ENCODE peak calls at places on chromosomes 7 and 10, in six cellular contexts. K is astrocyte of the spinal cord, L is thoracic aorta, J is cardiac muscle cell, B is mucosa of gallbladder, S is T-helper 1 cell. E is an unnamed sample.

GRCh38 chr7:19239951-19240350 is 94.7 kb upstream of the FERD3L start:
- DNase-seq in K (no peak), L (no peak), J (no peak), B (no peak), S (no peak), E (no peak)

GRCh38 chr10:54066646-54067045 is 734.4 kb downstream of the PCDH15 start:
- DNase-seq in K (no peak), L (no peak), J (no peak), B (no peak), S (no peak), E (no peak)

GRCh38 chr7:91264924-91265681 is 870 bp downstream of the FZD1 start:
- DNase-seq in K (peak; percentile 81), L (no peak), J (peak; percentile 81), B (peak; percentile 46), S (no peak), E (no peak)

GRCh38 chr10:132272061-132272766 is 35.5 kb downstream of the STK32C start:
- DNase-seq in K (peak; percentile 26), L (no peak), J (peak; percentile 88), B (peak; percentile 71), S (no peak), E (no peak)

GRCh38 chr7:137669706-137670105 is 177.1 kb downstream of the DGKI start:
- DNase-seq in K (peak; percentile 55), L (no peak), J (no peak), B (no peak), S (no peak), E (no peak)

GRCh38 chr7:6121141-6121540 is 90.0 kb downstream of the ANKRD61 start:
- DNase-seq in K (peak; percentile 25), L (no peak), J (peak; percentile 8), B (no peak), S (no peak), E (no peak)

GRCh38 chr7:79361214-79361613 is 92.3 kb downstream of the MAGI2 start:
- DNase-seq in K (no peak), L (no peak), J (no peak), B (no peak), S (no peak), E (no peak)

GRCh38 chr10:101588879-101589278 is 758 bp downstream of the DPCD start:
- DNase-seq in K (peak; percentile 27), L (no peak), J (peak; percentile 72), B (no peak), S (no peak), E (no peak)

GRCh38 chr7:108561047-108561619 is 8.4 kb downstream of the THAP5 start:
- DNase-seq in K (peak; percentile 19), L (no peak), J (no peak), B (no peak), S (no peak), E (no peak)

GRCh38 chr10:49594594-49594993 is 15.5 kb upstream of the SLC18A3 start:
- DNase-seq in K (peak; percentile 51), L (no peak), J (peak; percentile 82), B (peak; percentile 31), S (no peak), E (no peak)

GRCh38 chr7:139094596-139094995 is 14.9 kb downstream of the ZC3HAV1 start:
- DNase-seq in K (peak; percentile 58), L (no peak), J (no peak), B (no peak), S (no peak), E (no peak)

GRCh38 chr10:23338886-23339285 is 5.7 kb downstream of the C10orf67 start:
- DNase-seq in K (no peak), L (no peak), J (no peak), B (no peak), S (no peak), E (no peak)

GRCh38 chr7:27397503-27397902 is 154.9 kb downstream of the EVX1 start:
- DNase-seq in K (no peak), L (no peak), J (no peak), B (no peak), S (no peak), E (no peak)

GRCh38 chr7:129530881-129531391 is 28.6 kb downstream of the SMKR1 start:
- DNase-seq in K (peak; percentile 63), L (no peak), J (peak; percentile 37), B (no peak), S (no peak), E (peak; percentile 69)

GRCh38 chr10:5234106-5234877 is 37.7 kb downstream of the AKR1C4 start:
- DNase-seq in K (no peak), L (no peak), J (peak; percentile 90), B (peak; percentile 75), S (no peak), E (no peak)

GRCh38 chr10:34124522-34125035 is 690.5 kb downstream of the PARD3 start:
- DNase-seq in K (peak; percentile 70), L (no peak), J (peak; percentile 68), B (peak; percentile 82), S (no peak), E (peak; percentile 65)

GRCh38 chr7:39172137-39172536 is 194.4 kb downstream of the POU6F2 start:
- DNase-seq in K (no peak), L (no peak), J (no peak), B (no peak), S (no peak), E (no peak)

GRCh38 chr7:57179776-57180415 is 47.7 kb upstream of the ZNF479 start:
- DNase-seq in K (no peak), L (no peak), J (no peak), B (no peak), S (no peak), E (no peak)